ENCODE peak calls at places on chromosomes 12 and 14, in four cellular contexts. One of them, this sample, is unnamed.
A peak's percentile ranks its signal among the peaks of the same experiment; 100 is the strongest.

GRCh38 chr14:28772613-28773012 is 6.0 kb downstream of the FOXG1 start:
- DNase-seq in WTC11: no peak
- DNase-seq in GM12878: no peak
- DNase-seq in HepG2: no peak
- DNase-seq in this sample: no peak

GRCh38 chr14:52961060-52961639 is 10.3 kb upstream of the FERMT2 start:
- DNase-seq in HepG2: peak; percentile 70
- DNase-seq in GM12878: peak; percentile 13
- DNase-seq in WTC11: peak; percentile 63
- DNase-seq in this sample: peak; percentile 35

GRCh38 chr14:99323603-99324185 is 51.7 kb upstream of the BCL11B start:
- DNase-seq in GM12878: no peak
- DNase-seq in HepG2: no peak
- DNase-seq in WTC11: no peak
- DNase-seq in this sample: no peak

GRCh38 chr12:6069452-6070093 is 54.9 kb downstream of the VWF start:
- DNase-seq in HepG2: no peak
- DNase-seq in WTC11: no peak
- DNase-seq in GM12878: no peak
- DNase-seq in this sample: peak; percentile 30

GRCh38 chr14:68728342-68729106 is 64.3 kb downstream of the ZFP36L1 start:
- DNase-seq in WTC11: no peak
- DNase-seq in HepG2: peak; percentile 92
- DNase-seq in GM12878: no peak
- DNase-seq in this sample: no peak

GRCh38 chr12:26843306-26843705 is 10.3 kb upstream of the ITPR2 start:
- DNase-seq in HepG2: no peak
- DNase-seq in GM12878: no peak
- DNase-seq in WTC11: no peak
- DNase-seq in this sample: no peak

GRCh38 chr12:111435661-111436201 is 30.0 kb downstream of the SH2B3 start:
- DNase-seq in HepG2: no peak
- DNase-seq in GM12878: no peak
- DNase-seq in WTC11: no peak
- DNase-seq in this sample: no peak

GRCh38 chr12:6141048-6141447 is 16.6 kb upstream of the VWF start:
- DNase-seq in GM12878: no peak
- DNase-seq in HepG2: no peak
- DNase-seq in WTC11: no peak
- DNase-seq in this sample: no peak

GRCh38 chr12:133251732-133252131 is 16.1 kb upstream of the ANHX start:
- DNase-seq in HepG2: no peak
- DNase-seq in WTC11: no peak
- DNase-seq in GM12878: no peak
- DNase-seq in this sample: no peak

GRCh38 chr14:101476258-101476930 is 84.9 kb upstream of the DIO3 start:
- DNase-seq in HepG2: no peak
- DNase-seq in WTC11: no peak
- DNase-seq in GM12878: no peak
- DNase-seq in this sample: no peak

GRCh38 chr12:57254506-57255280 is 3.7 kb upstream of the STAC3 start:
- DNase-seq in GM12878: no peak
- DNase-seq in HepG2: no peak
- DNase-seq in WTC11: no peak
- DNase-seq in this sample: no peak

GRCh38 chr12:57260366-57260765 is 9.4 kb upstream of the STAC3 start:
- DNase-seq in HepG2: no peak
- DNase-seq in GM12878: no peak
- DNase-seq in WTC11: no peak
- DNase-seq in this sample: no peak

GRCh38 chr12:57258977-57259970 is 8.3 kb upstream of the STAC3 start:
- DNase-seq in HepG2: no peak
- DNase-seq in GM12878: no peak
- DNase-seq in WTC11: no peak
- DNase-seq in this sample: no peak

GRCh38 chr12:57250956-57251355 is at the start of gene STAC3:
- DNase-seq in WTC11: no peak
- DNase-seq in GM12878: no peak
- DNase-seq in HepG2: no peak
- DNase-seq in this sample: no peak

DNA sequence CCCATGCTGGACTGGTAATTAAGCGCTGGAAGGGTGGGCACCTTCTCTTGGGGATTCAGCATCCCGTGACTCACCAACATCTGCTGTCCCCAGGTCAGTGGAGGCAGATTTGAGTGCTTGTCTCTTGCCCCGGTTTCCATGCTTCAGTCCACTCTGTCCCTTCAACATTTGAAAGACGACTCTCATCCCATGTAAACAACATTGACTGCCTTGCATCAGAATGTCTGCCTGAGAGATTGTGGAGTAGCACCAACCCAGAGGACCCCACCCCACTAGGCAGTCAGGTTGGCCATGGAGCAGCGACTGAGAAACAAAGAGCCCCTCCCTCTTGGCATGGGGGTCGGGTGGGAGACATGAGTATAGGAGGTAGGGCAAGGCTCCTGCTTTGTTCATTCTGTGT is 4.9 kb upstream of the STAC3 start:
- DNase-seq in GM12878: no peak
- DNase-seq in WTC11: no peak
- DNase-seq in HepG2: no peak
- DNase-seq in this sample: no peak
- TF ChIP-seq CBFB in GM12878: no peak
- TF ChIP-seq CBFB in WTC11: no peak
- TF ChIP-seq CBFB in HepG2: no peak
- TF ChIP-seq CBFB in this sample: no peak

GRCh38 chr14:104464907-104465306 is 114.7 kb upstream of the C14orf180 start:
- DNase-seq in HepG2: no peak
- DNase-seq in GM12878: no peak
- DNase-seq in WTC11: no peak
- DNase-seq in this sample: no peak

GRCh38 chr14:104462651-104463630 is 116.6 kb upstream of the C14orf180 start:
- DNase-seq in GM12878: no peak
- DNase-seq in HepG2: no peak
- DNase-seq in WTC11: no peak
- DNase-seq in this sample: no peak

GRCh38 chr14:104458845-104459244 is 120.7 kb upstream of the C14orf180 start:
- DNase-seq in GM12878: no peak
- DNase-seq in WTC11: no peak
- DNase-seq in HepG2: no peak
- DNase-seq in this sample: no peak

GRCh38 chr14:104460920-104461651 is 118.5 kb upstream of the C14orf180 start:
- DNase-seq in GM12878: no peak
- DNase-seq in HepG2: no peak
- DNase-seq in WTC11: peak; percentile 72
- DNase-seq in this sample: no peak

GRCh38 chr14:104461676-104462443 is 117.7 kb upstream of the C14orf180 start:
- DNase-seq in WTC11: no peak
- DNase-seq in HepG2: no peak
- DNase-seq in GM12878: no peak
- DNase-seq in this sample: no peak
- TF ChIP-seq CBFB in WTC11: no peak
- TF ChIP-seq CBFB in HepG2: no peak
- TF ChIP-seq CBFB in GM12878: no peak
- TF ChIP-seq CBFB in this sample: no peak

GRCh38 chr14:94139006-94139405 is 9.6 kb upstream of the IFI27L2 start:
- DNase-seq in GM12878: no peak
- DNase-seq in WTC11: no peak
- DNase-seq in HepG2: no peak
- DNase-seq in this sample: no peak
- TF ChIP-seq CBFB in GM12878: no peak
- TF ChIP-seq CBFB in WTC11: no peak
- TF ChIP-seq CBFB in HepG2: no peak
- TF ChIP-seq CBFB in this sample: no peak

GRCh38 chr14:70662816-70663215 is 21.1 kb downstream of the TTC9 start:
- DNase-seq in WTC11: no peak
- DNase-seq in HepG2: no peak
- DNase-seq in GM12878: no peak
- DNase-seq in this sample: no peak

GRCh38 chr14:70664698-70665447 is 23.2 kb downstream of the TTC9 start:
- DNase-seq in GM12878: no peak
- DNase-seq in WTC11: no peak
- DNase-seq in HepG2: no peak
- DNase-seq in this sample: no peak

GRCh38 chr14:70663707-70664179 is 22.0 kb downstream of the TTC9 start:
- DNase-seq in GM12878: peak; percentile 90
- DNase-seq in WTC11: no peak
- DNase-seq in HepG2: no peak
- DNase-seq in this sample: no peak

GRCh38 chr14:70665448-70666363 is 24.0 kb downstream of the TTC9 start:
- DNase-seq in HepG2: no peak
- DNase-seq in WTC11: no peak
- DNase-seq in GM12878: peak; percentile 90
- DNase-seq in this sample: no peak

DNA sequence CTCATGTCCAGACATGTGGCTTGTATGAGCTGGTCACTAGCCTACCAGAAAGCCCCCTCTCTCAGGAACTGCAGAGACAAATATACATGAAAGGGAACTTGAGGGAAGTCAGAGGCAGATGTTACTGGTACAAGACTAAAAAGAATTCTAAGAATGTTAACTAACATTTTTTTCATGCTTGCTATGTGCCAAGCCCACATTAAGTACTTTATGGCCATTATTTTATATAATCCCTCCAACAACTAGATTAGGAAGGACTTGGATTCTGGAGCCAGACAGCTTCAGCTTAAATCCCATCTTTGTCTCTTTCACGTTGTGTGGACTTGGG is 24.6 kb downstream of the TTC9 start:
- DNase-seq in WTC11: no peak
- DNase-seq in GM12878: no peak
- DNase-seq in HepG2: no peak
- DNase-seq in this sample: no peak
- TF ChIP-seq CBFB in WTC11: no peak
- TF ChIP-seq CBFB in GM12878: no peak
- TF ChIP-seq CBFB in HepG2: no peak
- TF ChIP-seq CBFB in this sample: no peak

GRCh38 chr14:90398315-90398811 is 1.5 kb downstream of the CALM1 start:
- DNase-seq in GM12878: no peak
- DNase-seq in WTC11: peak; percentile 35
- DNase-seq in HepG2: no peak
- DNase-seq in this sample: peak; percentile 43
- TF ChIP-seq CBFB in GM12878: no peak
- TF ChIP-seq CBFB in WTC11: no peak
- TF ChIP-seq CBFB in HepG2: no peak
- TF ChIP-seq CBFB in this sample: no peak

GRCh38 chr12:124876171-124876570 is 12.5 kb upstream of the SCARB1 start:
- DNase-seq in HepG2: no peak
- DNase-seq in GM12878: no peak
- DNase-seq in WTC11: no peak
- DNase-seq in this sample: no peak

GRCh38 chr12:124875803-124876132 is 12.1 kb upstream of the SCARB1 start:
- DNase-seq in GM12878: no peak
- DNase-seq in WTC11: no peak
- DNase-seq in HepG2: no peak
- DNase-seq in this sample: no peak

GRCh38 chr12:124874188-124874587 is 10.5 kb upstream of the SCARB1 start:
- DNase-seq in WTC11: no peak
- DNase-seq in GM12878: no peak
- DNase-seq in HepG2: no peak
- DNase-seq in this sample: no peak

GRCh38 chr12:124877423-124877822 is 13.8 kb upstream of the SCARB1 start:
- DNase-seq in WTC11: no peak
- DNase-seq in GM12878: no peak
- DNase-seq in HepG2: no peak
- DNase-seq in this sample: no peak

DNA sequence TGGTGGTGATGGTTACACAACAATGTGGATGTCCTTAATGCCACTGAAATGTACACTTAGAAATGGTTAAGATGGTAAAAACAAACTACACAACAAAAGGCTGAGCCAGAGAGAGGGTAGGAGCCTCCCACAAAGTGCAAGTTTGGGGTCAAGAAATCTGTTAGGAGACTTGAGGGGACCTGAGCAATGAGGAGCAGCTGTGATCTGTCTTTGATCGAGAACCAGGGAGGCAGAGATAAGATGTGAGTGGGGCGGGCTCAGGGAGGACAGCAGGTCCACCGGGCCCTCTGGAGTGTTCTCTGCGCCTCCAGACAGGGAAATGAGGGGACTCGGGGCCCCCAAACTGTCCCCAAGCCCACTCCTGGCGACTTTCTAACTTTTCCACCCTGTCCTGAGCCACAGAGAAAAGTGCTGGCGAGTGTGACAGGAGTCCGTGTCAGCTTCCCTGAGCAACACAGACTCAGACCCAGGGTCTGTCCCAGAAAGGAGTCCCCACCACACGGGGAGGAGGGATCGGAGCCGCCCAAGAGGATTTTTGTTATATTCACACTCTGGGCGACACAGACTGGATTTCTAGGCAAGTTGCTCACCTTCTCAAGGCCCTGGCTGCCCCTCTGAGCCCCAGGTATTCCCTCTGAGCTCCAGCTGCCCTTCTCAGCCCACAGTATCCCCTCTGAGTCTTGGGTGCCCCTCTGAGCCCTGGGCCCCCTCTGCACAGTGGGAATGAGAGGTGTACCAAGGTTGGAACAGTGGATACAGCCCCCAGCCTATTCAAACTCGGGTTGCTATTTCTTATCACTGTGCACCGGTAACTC is 11.5 kb upstream of the SCARB1 start:
- DNase-seq in HepG2: no peak
- DNase-seq in WTC11: no peak
- DNase-seq in GM12878: no peak
- DNase-seq in this sample: peak; percentile 74
- TF ChIP-seq CBFB in HepG2: no peak
- TF ChIP-seq CBFB in WTC11: no peak
- TF ChIP-seq CBFB in GM12878: no peak
- TF ChIP-seq CBFB in this sample: no peak